ENCODE peak calls at places on chromosomes 3 and 15, in six cellular contexts. One of them, this sample, is unnamed.

GRCh38 chr3:99499235-99499798 is 139.1 kb upstream of the COL8A1 start:
- DNase-seq in pulmonary artery endothelial cell: peak; percentile 29
- DNase-seq in IMR-90: peak; percentile 73
- DNase-seq in activated T-cell treated with anti-CD3 and anti-CD28 coated beads, Interleukin-2, amount 50 U/mL, for 1 hour: no peak
- DNase-seq in choroid plexus epithelial cell: peak; percentile 85
- DNase-seq in T-helper 2 cell: peak; percentile 17
- DNase-seq in this sample: no peak

GRCh38 chr15:75454471-75455418 is 3.3 kb upstream of the SIN3A start:
- DNase-seq in pulmonary artery endothelial cell: peak; percentile 61
- DNase-seq in IMR-90: no peak
- DNase-seq in activated T-cell treated with anti-CD3 and anti-CD28 coated beads, Interleukin-2, amount 50 U/mL, for 1 hour: peak; percentile 84
- DNase-seq in choroid plexus epithelial cell: peak; percentile 75
- DNase-seq in T-helper 2 cell: peak; percentile 89
- DNase-seq in this sample: peak; percentile 89

GRCh38 chr3:61928020-61928419 is 366.6 kb downstream of the PTPRG start:
- DNase-seq in pulmonary artery endothelial cell: no peak
- DNase-seq in IMR-90: peak; percentile 7
- DNase-seq in activated T-cell treated with anti-CD3 and anti-CD28 coated beads, Interleukin-2, amount 50 U/mL, for 1 hour: no peak
- DNase-seq in choroid plexus epithelial cell: peak; percentile 58
- DNase-seq in T-helper 2 cell: no peak
- DNase-seq in this sample: no peak

GRCh38 chr3:15086263-15086662 is 12.7 kb downstream of the RBSN start:
- DNase-seq in pulmonary artery endothelial cell: no peak
- DNase-seq in IMR-90: no peak
- DNase-seq in activated T-cell treated with anti-CD3 and anti-CD28 coated beads, Interleukin-2, amount 50 U/mL, for 1 hour: no peak
- DNase-seq in choroid plexus epithelial cell: no peak
- DNase-seq in T-helper 2 cell: no peak
- DNase-seq in this sample: no peak

GRCh38 chr3:147200545-147200944 is 205.8 kb downstream of the ZIC4 start:
- DNase-seq in pulmonary artery endothelial cell: no peak
- DNase-seq in IMR-90: peak; percentile 84
- DNase-seq in activated T-cell treated with anti-CD3 and anti-CD28 coated beads, Interleukin-2, amount 50 U/mL, for 1 hour: no peak
- DNase-seq in choroid plexus epithelial cell: peak; percentile 69
- DNase-seq in T-helper 2 cell: no peak
- DNase-seq in this sample: no peak

GRCh38 chr15:66603301-66604179 is 37.7 kb upstream of the LCTL start:
- DNase-seq in pulmonary artery endothelial cell: no peak
- DNase-seq in IMR-90: peak; percentile 62
- DNase-seq in activated T-cell treated with anti-CD3 and anti-CD28 coated beads, Interleukin-2, amount 50 U/mL, for 1 hour: peak; percentile 64
- DNase-seq in choroid plexus epithelial cell: peak; percentile 73
- DNase-seq in T-helper 2 cell: peak; percentile 61
- DNase-seq in this sample: no peak

GRCh38 chr15:70857547-70858265 is 3.7 kb upstream of the LARP6 start:
- DNase-seq in pulmonary artery endothelial cell: no peak
- DNase-seq in IMR-90: peak; percentile 58
- DNase-seq in activated T-cell treated with anti-CD3 and anti-CD28 coated beads, Interleukin-2, amount 50 U/mL, for 1 hour: no peak
- DNase-seq in choroid plexus epithelial cell: peak; percentile 66
- DNase-seq in T-helper 2 cell: no peak
- DNase-seq in this sample: no peak

GRCh38 chr3:59300727-59301134 is 250.9 kb upstream of the CFAP20DC start:
- DNase-seq in pulmonary artery endothelial cell: no peak
- DNase-seq in IMR-90: peak; percentile 16
- DNase-seq in activated T-cell treated with anti-CD3 and anti-CD28 coated beads, Interleukin-2, amount 50 U/mL, for 1 hour: no peak
- DNase-seq in choroid plexus epithelial cell: peak; percentile 17
- DNase-seq in T-helper 2 cell: no peak
- DNase-seq in this sample: no peak

GRCh38 chr15:28191832-28192231 is 92.7 kb upstream of the OCA2 start:
- DNase-seq in pulmonary artery endothelial cell: no peak
- DNase-seq in IMR-90: peak; percentile 77
- DNase-seq in activated T-cell treated with anti-CD3 and anti-CD28 coated beads, Interleukin-2, amount 50 U/mL, for 1 hour: no peak
- DNase-seq in choroid plexus epithelial cell: peak; percentile 87
- DNase-seq in T-helper 2 cell: no peak
- DNase-seq in this sample: no peak

GRCh38 chr3:172905480-172905850 is 154.9 kb downstream of the ECT2 start:
- DNase-seq in pulmonary artery endothelial cell: no peak
- DNase-seq in IMR-90: no peak
- DNase-seq in activated T-cell treated with anti-CD3 and anti-CD28 coated beads, Interleukin-2, amount 50 U/mL, for 1 hour: no peak
- DNase-seq in choroid plexus epithelial cell: peak; percentile 41
- DNase-seq in T-helper 2 cell: no peak
- DNase-seq in this sample: no peak

GRCh38 chr15:68843425-68844311 is 23.0 kb upstream of the ANP32A start:
- DNase-seq in pulmonary artery endothelial cell: no peak
- DNase-seq in IMR-90: no peak
- DNase-seq in activated T-cell treated with anti-CD3 and anti-CD28 coated beads, Interleukin-2, amount 50 U/mL, for 1 hour: peak; percentile 44
- DNase-seq in choroid plexus epithelial cell: peak; percentile 15
- DNase-seq in T-helper 2 cell: peak; percentile 32
- DNase-seq in this sample: no peak

GRCh38 chr3:156750874-156751245 is 75.3 kb upstream of the LEKR1 start:
- DNase-seq in pulmonary artery endothelial cell: no peak
- DNase-seq in IMR-90: peak; percentile 60
- DNase-seq in activated T-cell treated with anti-CD3 and anti-CD28 coated beads, Interleukin-2, amount 50 U/mL, for 1 hour: no peak
- DNase-seq in choroid plexus epithelial cell: peak; percentile 48
- DNase-seq in T-helper 2 cell: no peak
- DNase-seq in this sample: no peak

GRCh38 chr3:138995706-138996105 is 10.4 kb downstream of the PRR23A start:
- DNase-seq in pulmonary artery endothelial cell: no peak
- DNase-seq in IMR-90: no peak
- DNase-seq in activated T-cell treated with anti-CD3 and anti-CD28 coated beads, Interleukin-2, amount 50 U/mL, for 1 hour: no peak
- DNase-seq in choroid plexus epithelial cell: no peak
- DNase-seq in T-helper 2 cell: no peak
- DNase-seq in this sample: no peak

GRCh38 chr3:13524979-13525669 is 23.8 kb upstream of the FBLN2 start:
- DNase-seq in pulmonary artery endothelial cell: no peak
- DNase-seq in IMR-90: peak; percentile 38
- DNase-seq in activated T-cell treated with anti-CD3 and anti-CD28 coated beads, Interleukin-2, amount 50 U/mL, for 1 hour: no peak
- DNase-seq in choroid plexus epithelial cell: peak; percentile 79
- DNase-seq in T-helper 2 cell: no peak
- DNase-seq in this sample: no peak

GRCh38 chr3:119580148-119580760 is 962 bp downstream of the ADPRH start:
- DNase-seq in pulmonary artery endothelial cell: no peak
- DNase-seq in IMR-90: no peak
- DNase-seq in activated T-cell treated with anti-CD3 and anti-CD28 coated beads, Interleukin-2, amount 50 U/mL, for 1 hour: no peak
- DNase-seq in choroid plexus epithelial cell: no peak
- DNase-seq in T-helper 2 cell: peak; percentile 48
- DNase-seq in this sample: no peak

GRCh38 chr15:46461416-46461815 is 826.6 kb downstream of the SQOR start:
- DNase-seq in pulmonary artery endothelial cell: no peak
- DNase-seq in IMR-90: no peak
- DNase-seq in activated T-cell treated with anti-CD3 and anti-CD28 coated beads, Interleukin-2, amount 50 U/mL, for 1 hour: no peak
- DNase-seq in choroid plexus epithelial cell: no peak
- DNase-seq in T-helper 2 cell: no peak
- DNase-seq in this sample: no peak

GRCh38 chr3:104388624-104389023 is 978.1 kb upstream of the ALCAM start:
- DNase-seq in pulmonary artery endothelial cell: no peak
- DNase-seq in IMR-90: peak; percentile 19
- DNase-seq in activated T-cell treated with anti-CD3 and anti-CD28 coated beads, Interleukin-2, amount 50 U/mL, for 1 hour: no peak
- DNase-seq in choroid plexus epithelial cell: peak; percentile 86
- DNase-seq in T-helper 2 cell: no peak
- DNase-seq in this sample: no peak

GRCh38 chr15:99618941-99619411 is 53.2 kb downstream of the MEF2A start:
- DNase-seq in pulmonary artery endothelial cell: no peak
- DNase-seq in IMR-90: peak; percentile 31
- DNase-seq in activated T-cell treated with anti-CD3 and anti-CD28 coated beads, Interleukin-2, amount 50 U/mL, for 1 hour: no peak
- DNase-seq in choroid plexus epithelial cell: peak; percentile 18
- DNase-seq in T-helper 2 cell: no peak
- DNase-seq in this sample: no peak

GRCh38 chr3:134325722-134326121 is 48.5 kb downstream of the AMOTL2 start:
- DNase-seq in pulmonary artery endothelial cell: no peak
- DNase-seq in IMR-90: no peak
- DNase-seq in activated T-cell treated with anti-CD3 and anti-CD28 coated beads, Interleukin-2, amount 50 U/mL, for 1 hour: no peak
- DNase-seq in choroid plexus epithelial cell: no peak
- DNase-seq in T-helper 2 cell: no peak
- DNase-seq in this sample: no peak

GRCh38 chr15:65254237-65254820 is 32.4 kb downstream of the PARP16 start:
- DNase-seq in pulmonary artery endothelial cell: no peak
- DNase-seq in IMR-90: no peak
- DNase-seq in activated T-cell treated with anti-CD3 and anti-CD28 coated beads, Interleukin-2, amount 50 U/mL, for 1 hour: no peak
- DNase-seq in choroid plexus epithelial cell: no peak
- DNase-seq in T-helper 2 cell: no peak
- DNase-seq in this sample: no peak

GRCh38 chr3:139377378-139377777 is 12.1 kb downstream of the COPB2 start:
- DNase-seq in pulmonary artery endothelial cell: no peak
- DNase-seq in IMR-90: no peak
- DNase-seq in activated T-cell treated with anti-CD3 and anti-CD28 coated beads, Interleukin-2, amount 50 U/mL, for 1 hour: no peak
- DNase-seq in choroid plexus epithelial cell: no peak
- DNase-seq in T-helper 2 cell: no peak
- DNase-seq in this sample: no peak

GRCh38 chr3:52088445-52089367 is 32.3 kb upstream of the DUSP7 start:
- DNase-seq in pulmonary artery endothelial cell: no peak
- DNase-seq in IMR-90: peak; percentile 88
- DNase-seq in activated T-cell treated with anti-CD3 and anti-CD28 coated beads, Interleukin-2, amount 50 U/mL, for 1 hour: no peak
- DNase-seq in choroid plexus epithelial cell: peak; percentile 85
- DNase-seq in T-helper 2 cell: peak; percentile 11
- DNase-seq in this sample: no peak

GRCh38 chr15:30649952-30650929 is 24.3 kb downstream of the ARHGAP11B start:
- DNase-seq in pulmonary artery endothelial cell: peak; percentile 8
- DNase-seq in IMR-90: peak; percentile 80
- DNase-seq in activated T-cell treated with anti-CD3 and anti-CD28 coated beads, Interleukin-2, amount 50 U/mL, for 1 hour: no peak
- DNase-seq in choroid plexus epithelial cell: peak; percentile 38
- DNase-seq in T-helper 2 cell: peak; percentile 21
- DNase-seq in this sample: no peak

GRCh38 chr3:154310840-154311239 is 13.4 kb downstream of the DHX36 start:
- DNase-seq in pulmonary artery endothelial cell: no peak
- DNase-seq in IMR-90: peak; percentile 54
- DNase-seq in activated T-cell treated with anti-CD3 and anti-CD28 coated beads, Interleukin-2, amount 50 U/mL, for 1 hour: no peak
- DNase-seq in choroid plexus epithelial cell: peak; percentile 79
- DNase-seq in T-helper 2 cell: no peak
- DNase-seq in this sample: no peak

GRCh38 chr3:98513136-98513535 is 9.6 kb downstream of the CLDND1 start:
- DNase-seq in pulmonary artery endothelial cell: no peak
- DNase-seq in IMR-90: peak; percentile 12
- DNase-seq in activated T-cell treated with anti-CD3 and anti-CD28 coated beads, Interleukin-2, amount 50 U/mL, for 1 hour: no peak
- DNase-seq in choroid plexus epithelial cell: peak; percentile 72
- DNase-seq in T-helper 2 cell: no peak
- DNase-seq in this sample: no peak

GRCh38 chr3:40597441-40597840 is 72.7 kb downstream of the ZNF621 start:
- DNase-seq in pulmonary artery endothelial cell: no peak
- DNase-seq in IMR-90: no peak
- DNase-seq in activated T-cell treated with anti-CD3 and anti-CD28 coated beads, Interleukin-2, amount 50 U/mL, for 1 hour: no peak
- DNase-seq in choroid plexus epithelial cell: peak; percentile 30
- DNase-seq in T-helper 2 cell: no peak
- DNase-seq in this sample: no peak

This sample was measured in osteocyte.